ENCODE peak calls at places on chromosomes 3 and 15, in four cellular contexts. X is brain microvascular endothelial cell, R is Peyer's patch, P is tibial artery. N is an unnamed sample.

GRCh38 chr15:85667491-85668424 is 127.0 kb downstream of the KLHL25 start:
- DNase-seq in X (peak; percentile 99), R (no peak), P (peak; percentile 67), N (peak; percentile 99)

GRCh38 chr15:65856821-65857455 is 12.4 kb upstream of the RAB11A start:
- DNase-seq in X (no peak), R (peak; percentile 85), P (peak; percentile 75), N (peak; percentile 47)

GRCh38 chr3:14511623-14511965 is 28.5 kb downstream of the GRIP2 start:
- DNase-seq in X (no peak), R (no peak), P (no peak), N (no peak)

GRCh38 chr3:183064475-183064874 is 34.8 kb downstream of the MCCC1 start:
- DNase-seq in X (no peak), R (no peak), P (no peak), N (no peak)

GRCh38 chr3:52555056-52555455 is 18.7 kb downstream of the UQCC5 start:
- DNase-seq in X (no peak), R (no peak), P (no peak), N (no peak)

GRCh38 chr15:66995257-66995656 is 70.1 kb upstream of the SMAD3 start:
- DNase-seq in X (peak; percentile 36), R (no peak), P (no peak), N (peak; percentile 30)

GRCh38 chr15:68991723-68992122 is 22.8 kb upstream of the NOX5 start:
- DNase-seq in X (no peak), R (no peak), P (no peak), N (peak; percentile 76)

GRCh38 chr15:97875513-97876285 is 84.8 kb upstream of the ARRDC4 start:
- DNase-seq in X (no peak), R (no peak), P (no peak), N (no peak)

DNA sequence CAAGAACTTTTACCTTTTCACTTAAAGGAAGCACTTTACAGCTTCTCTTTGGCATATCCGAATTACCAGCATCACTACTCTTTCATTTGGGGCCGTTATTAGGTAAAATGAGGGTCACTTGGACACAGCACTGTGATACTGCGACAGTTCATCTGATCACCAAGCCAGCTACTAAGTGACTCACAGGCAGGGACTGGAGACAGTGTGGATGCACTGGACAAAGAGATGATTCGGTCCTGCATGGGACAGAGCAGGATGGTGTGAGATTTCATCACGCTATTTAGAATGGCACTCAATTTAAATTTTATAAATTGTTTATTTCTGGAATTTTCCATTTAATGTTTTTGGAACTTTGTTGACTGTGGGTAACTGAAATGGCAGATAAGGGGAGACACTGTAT is 166.9 kb upstream of the IL12A start:
- DNase-seq in X (no peak), R (no peak), P (no peak), N (no peak)
- TF ChIP-seq CTCF in X (no peak), R (no peak), P (no peak), N (no peak)

GRCh38 chr15:77354064-77354463 is 65.8 kb downstream of the PEAK1 start:
- DNase-seq in X (no peak), R (no peak), P (no peak), N (peak; percentile 81)

GRCh38 chr15:77355321-77355720 is 64.6 kb downstream of the PEAK1 start:
- DNase-seq in X (no peak), R (no peak), P (no peak), N (no peak)

GRCh38 chr15:77352932-77353331 is 67.0 kb downstream of the PEAK1 start:
- DNase-seq in X (no peak), R (no peak), P (no peak), N (no peak)

GRCh38 chr15:77358545-77359240 is 61.2 kb downstream of the PEAK1 start:
- DNase-seq in X (no peak), R (no peak), P (no peak), N (no peak)
- H3K27me3 ChIP-seq in X (no peaks in the 10 kb centered on the region), R (no peaks in the 10 kb centered on the region), P (no peaks in the 10 kb centered on the region), N (no peaks in the 10 kb centered on the region)

GRCh38 chr3:9681011-9681722 is 22.5 kb upstream of the CPNE9 start:
- DNase-seq in X (no peak), R (no peak), P (no peak), N (no peak)
- H3K36me3 ChIP-seq in X (peaks cover 75% of the 10 kb centered on the region), R (no peaks in the 10 kb centered on the region), P (peaks cover 97% of the 10 kb centered on the region), N (peaks cover 37% of the 10 kb centered on the region)

GRCh38 chr15:74240002-74240568 is 4.0 kb downstream of the CCDC33 start:
- DNase-seq in X (peak; percentile 57), R (peak; percentile 19), P (peak; percentile 73), N (peak; percentile 92)
- TF ChIP-seq CTCF in X (peak; percentile 63), R (no peak), P (peak; percentile 47), N (peak; percentile 82)

GRCh38 chr15:60005352-60006202 is 1.5 kb downstream of the FOXB1 start:
- DNase-seq in X (no peak), R (no peak), P (no peak), N (no peak)

GRCh38 chr15:60004019-60004845 is at the start of gene FOXB1:
- DNase-seq in X (no peak), R (no peak), P (no peak), N (no peak)

GRCh38 chr15:60003243-60004018 is 680 bp upstream of the FOXB1 start:
- DNase-seq in X (no peak), R (no peak), P (no peak), N (no peak)

GRCh38 chr15:60006203-60006782 is 2.2 kb downstream of the FOXB1 start:
- DNase-seq in X (no peak), R (no peak), P (peak; percentile 23), N (peak; percentile 20)

DNA sequence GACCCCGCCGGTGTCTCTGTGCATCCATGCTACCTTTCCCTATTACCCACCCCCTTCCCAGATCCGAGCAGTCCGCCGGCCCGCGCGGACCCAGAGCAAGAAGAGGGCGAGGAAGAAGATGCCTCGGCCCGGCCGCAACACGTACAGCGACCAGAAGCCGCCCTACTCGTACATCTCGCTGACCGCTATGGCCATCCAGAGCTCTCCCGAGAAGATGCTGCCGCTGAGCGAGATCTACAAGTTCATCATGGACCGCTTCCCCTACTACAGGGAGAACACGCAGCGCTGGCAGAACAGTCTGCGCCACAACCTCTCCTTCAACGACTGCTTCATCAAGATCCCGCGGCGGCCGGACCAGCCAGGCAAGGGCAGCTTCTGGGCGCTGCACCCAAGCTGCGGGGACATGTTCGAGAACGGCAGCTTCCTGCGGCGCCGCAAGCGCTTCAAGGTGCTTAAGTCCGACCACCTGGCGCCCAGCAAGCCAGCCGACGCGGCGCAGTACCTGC is 788 bp downstream of the FOXB1 start:
- DNase-seq in X (no peak), R (no peak), P (no peak), N (no peak)
- H3K27me3 ChIP-seq in X (peaks cover 91% of the 10 kb centered on the region), R (peaks cover 65% of the 10 kb centered on the region), P (peaks cover 98% of the 10 kb centered on the region), N (peaks cover 79% of the 10 kb centered on the region)

GRCh38 chr15:89628301-89628700 is 27.0 kb downstream of the KIF7 start:
- DNase-seq in X (no peak), R (no peak), P (no peak), N (no peak)
- H3K36me3 ChIP-seq in X (peaks cover 70% of the 10 kb centered on the region), R (no peaks in the 10 kb centered on the region), P (peaks cover 38% of the 10 kb centered on the region), N (peaks cover 15% of the 10 kb centered on the region)

N was measured in bronchial epithelial cell.